ENCODE peak calls at places on chromosomes 13 and 19, in five cellular contexts. R is adipocyte; G is H7; C is activated CD8-positive, alpha-beta memory T cell treated with anti-CD3 and anti-CD28 coated beads, Interleukin-2, amount 10 ng/mL, durations not matched to agents 7 days and 5 days; Q is thoracic aorta. N is an unnamed sample.

GRCh38 chr19:47435883-47436417 is 16.6 kb upstream of the MEIS3 start:
- DNase-seq in R (no peak), G (no peak), C (no peak), Q (no peak), N (no peak)

GRCh38 chr13:64278493-64278892 is 2862.8 kb upstream of the PCDH20 start:
- DNase-seq in R (peak), G (no peak), C (no peak), Q (no peak), N (no peak)

GRCh38 chr13:77918391-77919261 is at the start of gene EDNRB:
- DNase-seq in R (peak), G (peak), C (no peak), Q (no peak), N (no peak)

GRCh38 chr13:110832205-110832479 is 82.7 kb downstream of the ANKRD10 start:
- DNase-seq in R (no peak), G (no peak), C (no peak), Q (no peak), N (no peak)

GRCh38 chr13:98981596-98982195 is 3.8 kb upstream of the DOCK9 start:
- DNase-seq in R (no peak), G (no peak), C (no peak), Q (no peak), N (no peak)

GRCh38 chr13:110993788-110994187 is 78.9 kb upstream of the ANKRD10 start:
- DNase-seq in R (no peak), G (peak), C (no peak), Q (no peak), N (no peak)

GRCh38 chr13:113192279-113192678 is 16.2 kb downstream of the PCID2 start:
- DNase-seq in R (no peak), G (no peak), C (no peak), Q (no peak), N (no peak)

GRCh38 chr13:86922936-86923335 is 748.2 kb upstream of the SLITRK5 start:
- DNase-seq in R (no peak), G (no peak), C (no peak), Q (no peak), N (no peak)

GRCh38 chr19:39052243-39052746 is 19.9 kb upstream of the FBXO27 start:
- DNase-seq in R (peak), G (peak), C (peak), Q (peak), N (peak)

GRCh38 chr19:54418030-54418929 is 3.0 kb downstream of the TTYH1 start:
- DNase-seq in R (peak), G (peak), C (peak), Q (no peak), N (no peak)

GRCh38 chr19:48967346-48968178 is 2.5 kb downstream of the FTL start:
- DNase-seq in R (peak), G (peak), C (peak), Q (no peak), N (no peak)

GRCh38 chr19:56864443-56865125 is 24.1 kb upstream of the PEG3 start:
- DNase-seq in R (no peak), G (no peak), C (no peak), Q (no peak), N (no peak)

GRCh38 chr19:4316940-4317339 is 12.5 kb downstream of the FSD1 start:
- DNase-seq in R (no peak), G (peak), C (no peak), Q (no peak), N (no peak)

GRCh38 chr19:5058456-5059190 is 89.7 kb downstream of the KDM4B start:
- DNase-seq in R (peak), G (no peak), C (no peak), Q (no peak), N (no peak)

GRCh38 chr13:51846756-51847155 is 1.8 kb upstream of the TMEM272 start:
- DNase-seq in R (no peak), G (no peak), C (no peak), Q (no peak), N (no peak)

GRCh38 chr19:16949496-16950023 is 60.8 kb downstream of the F2RL3 start:
- DNase-seq in R (no peak), G (no peak), C (no peak), Q (no peak), N (no peak)

GRCh38 chr19:5131031-5131865 is 162.3 kb downstream of the KDM4B start:
- DNase-seq in R (no peak), G (peak), C (no peak), Q (no peak), N (no peak)

GRCh38 chr13:79197933-79198332 is 208.1 kb downstream of the RBM26 start:
- DNase-seq in R (no peak), G (peak), C (no peak), Q (no peak), N (no peak)

GRCh38 chr13:101291216-101291615 is 125.1 kb downstream of the NALCN start:
- DNase-seq in R (peak), G (no peak), C (no peak), Q (no peak), N (no peak)

GRCh38 chr13:113220877-113221276 is 11.5 kb downstream of the CUL4A start:
- DNase-seq in R (peak), G (peak), C (peak), Q (no peak), N (no peak)

GRCh38 chr13:75907044-75907443 is 270.9 kb downstream of the LMO7 start:
- DNase-seq in R (no peak), G (no peak), C (no peak), Q (no peak), N (no peak)

GRCh38 chr13:96958286-96958891 is 35.9 kb downstream of the OXGR1 start:
- DNase-seq in R (peak), G (peak), C (no peak), Q (no peak), N (no peak)